ENCODE peak calls at places on chromosomes 13 and 19, in seven cellular contexts. One of them, this sample, is unnamed.

GRCh38 chr13:71290963-71291937 is 575.8 kb downstream of the DACH1 start:
- DNase-seq in mesothelial cell of epicardium: no peak
- DNase-seq in stomach: no peak
- DNase-seq in esophagus muscularis mucosa: no peak
- DNase-seq in epithelial cell of esophagus: peak
- DNase-seq in cardiac fibroblast: peak
- DNase-seq in tibial artery: no peak
- DNase-seq in this sample: no peak

GRCh38 chr19:5792224-5792623 is 1.3 kb upstream of the DUS3L start:
- DNase-seq in mesothelial cell of epicardium: no peak
- DNase-seq in stomach: no peak
- DNase-seq in tibial artery: no peak
- DNase-seq in cardiac fibroblast: no peak
- DNase-seq in esophagus muscularis mucosa: no peak
- DNase-seq in epithelial cell of esophagus: no peak
- DNase-seq in this sample: no peak

GRCh38 chr13:101127741-101128353 is 288.5 kb downstream of the NALCN start:
- DNase-seq in mesothelial cell of epicardium: no peak
- DNase-seq in cardiac fibroblast: peak
- DNase-seq in stomach: no peak
- DNase-seq in esophagus muscularis mucosa: no peak
- DNase-seq in epithelial cell of esophagus: peak
- DNase-seq in tibial artery: no peak
- DNase-seq in this sample: no peak

GRCh38 chr19:50030937-50031336 is 5.1 kb downstream of the ZNF473 start:
- DNase-seq in stomach: no peak
- DNase-seq in epithelial cell of esophagus: no peak
- DNase-seq in cardiac fibroblast: no peak
- DNase-seq in tibial artery: no peak
- DNase-seq in esophagus muscularis mucosa: no peak
- DNase-seq in mesothelial cell of epicardium: no peak
- DNase-seq in this sample: no peak

GRCh38 chr13:95301135-95301946 is at the start of gene ABCC4:
- DNase-seq in tibial artery: peak
- DNase-seq in esophagus muscularis mucosa: no peak
- DNase-seq in cardiac fibroblast: peak
- DNase-seq in stomach: peak
- DNase-seq in epithelial cell of esophagus: peak
- DNase-seq in mesothelial cell of epicardium: peak
- DNase-seq in this sample: peak

GRCh38 chr19:44741258-44741731 is 7.2 kb upstream of the BCL3 start:
- DNase-seq in esophagus muscularis mucosa: no peak
- DNase-seq in stomach: no peak
- DNase-seq in mesothelial cell of epicardium: no peak
- DNase-seq in epithelial cell of esophagus: peak
- DNase-seq in tibial artery: no peak
- DNase-seq in cardiac fibroblast: peak
- DNase-seq in this sample: no peak

GRCh38 chr19:3296446-3296845 is 69.9 kb upstream of the NFIC start:
- DNase-seq in stomach: no peak
- DNase-seq in esophagus muscularis mucosa: no peak
- DNase-seq in mesothelial cell of epicardium: no peak
- DNase-seq in tibial artery: no peak
- DNase-seq in cardiac fibroblast: no peak
- DNase-seq in epithelial cell of esophagus: no peak
- DNase-seq in this sample: no peak

GRCh38 chr19:46691104-46691503 is 25.8 kb downstream of the PRKD2 start:
- DNase-seq in stomach: no peak
- DNase-seq in tibial artery: no peak
- DNase-seq in mesothelial cell of epicardium: no peak
- DNase-seq in cardiac fibroblast: no peak
- DNase-seq in epithelial cell of esophagus: no peak
- DNase-seq in esophagus muscularis mucosa: no peak
- DNase-seq in this sample: no peak

GRCh38 chr19:19550454-19550842 is 12.4 kb downstream of the CILP2 start:
- DNase-seq in esophagus muscularis mucosa: no peak
- DNase-seq in epithelial cell of esophagus: no peak
- DNase-seq in cardiac fibroblast: peak
- DNase-seq in stomach: no peak
- DNase-seq in tibial artery: peak
- DNase-seq in mesothelial cell of epicardium: no peak
- DNase-seq in this sample: no peak

GRCh38 chr19:41297628-41298326 is 12.2 kb upstream of the CCDC97 start:
- DNase-seq in epithelial cell of esophagus: no peak
- DNase-seq in stomach: peak
- DNase-seq in cardiac fibroblast: no peak
- DNase-seq in mesothelial cell of epicardium: no peak
- DNase-seq in esophagus muscularis mucosa: no peak
- DNase-seq in tibial artery: peak
- DNase-seq in this sample: no peak

GRCh38 chr13:76339649-76340048 is 546.6 kb downstream of the KCTD12 start:
- DNase-seq in esophagus muscularis mucosa: no peak
- DNase-seq in cardiac fibroblast: no peak
- DNase-seq in tibial artery: no peak
- DNase-seq in stomach: no peak
- DNase-seq in mesothelial cell of epicardium: no peak
- DNase-seq in epithelial cell of esophagus: no peak
- DNase-seq in this sample: no peak

GRCh38 chr19:3343619-3344502 is 22.5 kb upstream of the NFIC start:
- DNase-seq in mesothelial cell of epicardium: no peak
- DNase-seq in cardiac fibroblast: peak
- DNase-seq in stomach: peak
- DNase-seq in esophagus muscularis mucosa: peak
- DNase-seq in epithelial cell of esophagus: peak
- DNase-seq in tibial artery: peak
- DNase-seq in this sample: no peak

GRCh38 chr13:51895906-51896888 is 34.4 kb downstream of the CCDC70 start:
- DNase-seq in epithelial cell of esophagus: peak
- DNase-seq in stomach: peak
- DNase-seq in tibial artery: no peak
- DNase-seq in esophagus muscularis mucosa: no peak
- DNase-seq in mesothelial cell of epicardium: no peak
- DNase-seq in cardiac fibroblast: peak
- DNase-seq in this sample: no peak

GRCh38 chr19:19873381-19873780 is 7.7 kb downstream of the ZNF253 start:
- DNase-seq in stomach: no peak
- DNase-seq in esophagus muscularis mucosa: no peak
- DNase-seq in mesothelial cell of epicardium: no peak
- DNase-seq in cardiac fibroblast: no peak
- DNase-seq in epithelial cell of esophagus: peak
- DNase-seq in tibial artery: no peak
- DNase-seq in this sample: no peak

GRCh38 chr19:916645-917322 is 349 bp upstream of the KISS1R start:
- DNase-seq in epithelial cell of esophagus: no peak
- DNase-seq in cardiac fibroblast: no peak
- DNase-seq in stomach: no peak
- DNase-seq in mesothelial cell of epicardium: no peak
- DNase-seq in tibial artery: no peak
- DNase-seq in esophagus muscularis mucosa: no peak
- DNase-seq in this sample: no peak

GRCh38 chr19:43664008-43664407 is 6.0 kb downstream of the PLAUR start:
- DNase-seq in mesothelial cell of epicardium: no peak
- DNase-seq in epithelial cell of esophagus: no peak
- DNase-seq in tibial artery: no peak
- DNase-seq in esophagus muscularis mucosa: no peak
- DNase-seq in cardiac fibroblast: no peak
- DNase-seq in stomach: no peak
- DNase-seq in this sample: no peak

GRCh38 chr19:45994456-45994988 is 745 bp upstream of the CCDC61 start:
- DNase-seq in cardiac fibroblast: no peak
- DNase-seq in epithelial cell of esophagus: peak
- DNase-seq in tibial artery: no peak
- DNase-seq in mesothelial cell of epicardium: no peak
- DNase-seq in stomach: no peak
- DNase-seq in esophagus muscularis mucosa: no peak
- DNase-seq in this sample: no peak

GRCh38 chr13:100304241-100304640 is 215.3 kb downstream of the PCCA start:
- DNase-seq in epithelial cell of esophagus: no peak
- DNase-seq in esophagus muscularis mucosa: no peak
- DNase-seq in cardiac fibroblast: no peak
- DNase-seq in tibial artery: no peak
- DNase-seq in mesothelial cell of epicardium: no peak
- DNase-seq in stomach: no peak
- DNase-seq in this sample: no peak

GRCh38 chr19:39125554-39126311 is at the start of gene PAK4:
- DNase-seq in esophagus muscularis mucosa: peak
- DNase-seq in cardiac fibroblast: peak
- DNase-seq in mesothelial cell of epicardium: peak
- DNase-seq in tibial artery: peak
- DNase-seq in stomach: peak
- DNase-seq in epithelial cell of esophagus: peak
- DNase-seq in this sample: peak

GRCh38 chr13:28423010-28423409 is 71.9 kb downstream of the FLT1 start:
- DNase-seq in mesothelial cell of epicardium: no peak
- DNase-seq in cardiac fibroblast: no peak
- DNase-seq in stomach: no peak
- DNase-seq in tibial artery: peak
- DNase-seq in esophagus muscularis mucosa: no peak
- DNase-seq in epithelial cell of esophagus: no peak
- DNase-seq in this sample: no peak

GRCh38 chr19:3457531-3458228 is 22.6 kb downstream of the SMIM24 start:
- DNase-seq in tibial artery: peak
- DNase-seq in cardiac fibroblast: peak
- DNase-seq in stomach: no peak
- DNase-seq in esophagus muscularis mucosa: no peak
- DNase-seq in mesothelial cell of epicardium: no peak
- DNase-seq in epithelial cell of esophagus: no peak
- DNase-seq in this sample: no peak

GRCh38 chr19:34662919-34663318 is 14.0 kb downstream of the SCGB2B2 start:
- DNase-seq in mesothelial cell of epicardium: no peak
- DNase-seq in stomach: no peak
- DNase-seq in epithelial cell of esophagus: peak
- DNase-seq in esophagus muscularis mucosa: no peak
- DNase-seq in cardiac fibroblast: peak
- DNase-seq in tibial artery: no peak
- DNase-seq in this sample: no peak
- TF ChIP-seq CTCF in mesothelial cell of epicardium: no peak
- TF ChIP-seq CTCF in stomach: peak
- TF ChIP-seq CTCF in epithelial cell of esophagus: peak
- TF ChIP-seq CTCF in esophagus muscularis mucosa: no peak
- TF ChIP-seq CTCF in cardiac fibroblast: peak
- TF ChIP-seq CTCF in tibial artery: no peak
- TF ChIP-seq CTCF in this sample: peak

GRCh38 chr19:2255112-2255845 is 938 bp downstream of the JSRP1 start:
- DNase-seq in stomach: no peak
- DNase-seq in mesothelial cell of epicardium: no peak
- DNase-seq in epithelial cell of esophagus: no peak
- DNase-seq in esophagus muscularis mucosa: no peak
- DNase-seq in tibial artery: no peak
- DNase-seq in cardiac fibroblast: no peak
- DNase-seq in this sample: no peak

GRCh38 chr19:2259331-2259730 is 3.1 kb upstream of the JSRP1 start:
- DNase-seq in epithelial cell of esophagus: peak
- DNase-seq in mesothelial cell of epicardium: no peak
- DNase-seq in esophagus muscularis mucosa: no peak
- DNase-seq in cardiac fibroblast: no peak
- DNase-seq in stomach: no peak
- DNase-seq in tibial artery: no peak
- DNase-seq in this sample: no peak

GRCh38 chr19:2254052-2254872 is 2.0 kb downstream of the JSRP1 start:
- DNase-seq in stomach: no peak
- DNase-seq in cardiac fibroblast: peak
- DNase-seq in epithelial cell of esophagus: peak
- DNase-seq in esophagus muscularis mucosa: no peak
- DNase-seq in tibial artery: no peak
- DNase-seq in mesothelial cell of epicardium: no peak
- DNase-seq in this sample: no peak

GRCh38 chr19:2253106-2254051 is 2.8 kb downstream of the JSRP1 start:
- DNase-seq in stomach: no peak
- DNase-seq in mesothelial cell of epicardium: no peak
- DNase-seq in esophagus muscularis mucosa: no peak
- DNase-seq in epithelial cell of esophagus: no peak
- DNase-seq in cardiac fibroblast: no peak
- DNase-seq in tibial artery: no peak
- DNase-seq in this sample: no peak

GRCh38 chr19:2255982-2256685 is at the start of gene JSRP1:
- DNase-seq in cardiac fibroblast: no peak
- DNase-seq in esophagus muscularis mucosa: no peak
- DNase-seq in epithelial cell of esophagus: no peak
- DNase-seq in mesothelial cell of epicardium: no peak
- DNase-seq in stomach: no peak
- DNase-seq in tibial artery: no peak
- DNase-seq in this sample: no peak
- TF ChIP-seq CTCF in cardiac fibroblast: no peak
- TF ChIP-seq CTCF in esophagus muscularis mucosa: no peak
- TF ChIP-seq CTCF in epithelial cell of esophagus: no peak
- TF ChIP-seq CTCF in mesothelial cell of epicardium: no peak
- TF ChIP-seq CTCF in stomach: no peak
- TF ChIP-seq CTCF in tibial artery: no peak
- TF ChIP-seq CTCF in this sample: no peak

DNA sequence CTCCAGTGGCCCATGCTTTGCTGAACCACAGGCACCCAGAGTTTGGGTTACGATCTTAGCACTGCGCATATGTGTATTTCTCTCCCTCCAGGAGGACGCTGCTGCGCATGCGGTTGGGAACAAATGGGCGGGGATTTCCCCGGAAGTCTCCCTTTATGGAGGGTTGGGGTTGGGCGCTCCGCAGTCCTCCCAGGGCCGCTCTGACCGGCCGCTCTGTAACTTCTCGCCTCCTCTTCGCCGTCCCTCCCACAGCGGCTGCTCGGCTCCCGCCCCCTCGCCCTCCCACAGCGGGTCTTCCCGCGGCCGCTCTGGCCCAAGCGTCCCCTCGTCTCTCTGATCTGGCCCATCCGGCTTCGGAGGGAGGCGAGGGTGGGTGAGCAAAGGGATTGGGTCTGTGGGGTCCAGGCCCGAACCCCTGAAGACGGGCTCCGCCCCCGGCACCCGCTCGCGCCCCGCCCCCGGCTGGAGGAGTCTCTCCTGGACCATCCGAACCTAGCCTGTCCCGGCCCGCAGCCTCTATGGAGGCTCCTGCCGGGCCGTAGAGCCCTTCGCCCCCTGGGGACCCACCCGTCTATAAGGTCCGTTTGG is at the start of gene MEGF8:
- DNase-seq in tibial artery: peak
- DNase-seq in stomach: peak
- DNase-seq in esophagus muscularis mucosa: peak
- DNase-seq in cardiac fibroblast: peak
- DNase-seq in mesothelial cell of epicardium: peak
- DNase-seq in epithelial cell of esophagus: peak
- DNase-seq in this sample: peak
- TF ChIP-seq CTCF in tibial artery: no peak
- TF ChIP-seq CTCF in stomach: peak
- TF ChIP-seq CTCF in esophagus muscularis mucosa: peak
- TF ChIP-seq CTCF in cardiac fibroblast: peak
- TF ChIP-seq CTCF in mesothelial cell of epicardium: peak
- TF ChIP-seq CTCF in epithelial cell of esophagus: peak
- TF ChIP-seq CTCF in this sample: peak

DNA sequence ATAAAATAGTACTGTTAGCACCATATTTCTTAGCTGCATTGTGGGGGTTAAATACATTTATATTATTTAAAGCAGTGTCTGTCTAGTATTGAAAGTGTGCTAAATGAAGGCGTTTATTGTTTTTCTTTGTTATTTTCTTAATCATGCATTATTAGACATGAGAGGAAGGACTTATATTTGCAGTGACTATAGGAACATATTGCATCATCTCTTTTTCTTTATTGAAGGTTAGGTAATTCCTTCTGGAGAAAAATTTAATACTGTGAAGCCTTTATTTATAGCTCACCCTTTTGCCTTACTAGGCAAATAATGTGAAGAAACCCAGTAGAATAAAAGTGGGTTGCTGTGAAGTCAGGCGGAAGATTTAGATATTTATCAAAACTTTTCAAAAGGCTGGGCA is 78.9 kb upstream of the ZNF420 start:
- DNase-seq in tibial artery: no peak
- DNase-seq in stomach: no peak
- DNase-seq in cardiac fibroblast: no peak
- DNase-seq in mesothelial cell of epicardium: no peak
- DNase-seq in epithelial cell of esophagus: no peak
- DNase-seq in esophagus muscularis mucosa: no peak
- DNase-seq in this sample: no peak
- TF ChIP-seq CTCF in tibial artery: no peak
- TF ChIP-seq CTCF in stomach: no peak
- TF ChIP-seq CTCF in cardiac fibroblast: no peak
- TF ChIP-seq CTCF in mesothelial cell of epicardium: no peak
- TF ChIP-seq CTCF in epithelial cell of esophagus: no peak
- TF ChIP-seq CTCF in esophagus muscularis mucosa: no peak
- TF ChIP-seq CTCF in this sample: no peak